ENCODE peak calls at places on chromosomes 5 and 9, in seven cellular contexts. X is OCI-LY7, Q is MM.1S, V is cardiac fibroblast, U is psoas muscle, T is BE2C, W is lower lobe of right lung. O is an unnamed sample.

GRCh38 chr9:34254141-34254913 is 74.7 kb downstream of the KIF24 start:
- DNase-seq in X (no peak), Q (no peak), V (peak; percentile 91), U (peak; percentile 72), T (peak; percentile 66), W (no peak), O (peak; percentile 45)

GRCh38 chr5:136034492-136034891 is 5.7 kb downstream of the TGFBI start:
- DNase-seq in X (peak; percentile 42), Q (no peak), V (no peak), U (no peak), T (no peak), W (no peak), O (no peak)

GRCh38 chr5:114789773-114790402 is 379.8 kb downstream of the TRIM36 start:
- DNase-seq in X (peak; percentile 32), Q (peak; percentile 38), V (peak; percentile 44), U (no peak), T (no peak), W (no peak), O (peak; percentile 2)

GRCh38 chr9:113533335-113534225 is 70.1 kb downstream of the RGS3 start:
- DNase-seq in X (no peak), Q (no peak), V (no peak), U (no peak), T (no peak), W (no peak), O (no peak)

GRCh38 chr5:31759925-31760324 is 121.0 kb downstream of the PDZD2 start:
- DNase-seq in X (no peak), Q (no peak), V (no peak), U (no peak), T (no peak), W (no peak), O (no peak)

GRCh38 chr5:6767481-6768063 is 54.3 kb downstream of the TENT4A start:
- DNase-seq in X (no peak), Q (no peak), V (no peak), U (peak; percentile 28), T (no peak), W (no peak), O (no peak)

GRCh38 chr9:83199240-83199639 is 136.3 kb upstream of the RASEF start:
- DNase-seq in X (no peak), Q (peak; percentile 24), V (peak; percentile 64), U (no peak), T (peak; percentile 74), W (no peak), O (peak; percentile 84)

GRCh38 chr5:108266235-108266634 is 115.7 kb downstream of the FBXL17 start:
- DNase-seq in X (no peak), Q (no peak), V (peak; percentile 38), U (no peak), T (no peak), W (no peak), O (no peak)

GRCh38 chr5:134446938-134447337 is 35.3 kb upstream of the CDKN2AIPNL start:
- DNase-seq in X (peak; percentile 54), Q (no peak), V (peak; percentile 33), U (no peak), T (no peak), W (no peak), O (no peak)

GRCh38 chr5:100623719-100624118 is 88.5 kb downstream of the FAM174A start:
- DNase-seq in X (peak; percentile 46), Q (peak; percentile 42), V (peak; percentile 65), U (no peak), T (no peak), W (no peak), O (peak; percentile 78)
- TF ChIP-seq CTCF in X (peak; percentile 80), Q (peak; percentile 55), V (peak; percentile 63), U (peak; percentile 45), T (peak; percentile 59), W (peak; percentile 47), O (peak; percentile 74)

DNA sequence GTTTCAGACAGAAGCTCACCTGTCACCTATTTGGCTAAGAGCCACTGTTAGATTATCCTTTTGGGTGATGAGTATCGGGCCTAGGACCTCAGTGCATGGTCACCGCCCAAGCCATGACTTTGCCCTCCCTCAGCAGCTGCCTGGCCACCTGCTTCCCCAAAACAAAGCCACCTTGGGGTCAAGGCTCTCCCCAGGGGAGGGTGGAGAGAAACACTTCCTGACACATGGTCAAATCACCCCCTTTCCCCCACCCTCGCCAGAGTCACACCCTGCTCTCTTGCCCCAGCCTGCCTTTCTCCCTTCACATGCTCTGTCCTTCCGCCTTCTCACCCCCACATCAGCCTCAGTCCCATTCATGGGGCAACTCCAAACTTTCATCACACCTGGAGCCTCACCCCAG is 1.7 kb upstream of the HBEGF start:
- DNase-seq in X (peak; percentile 57), Q (no peak), V (no peak), U (no peak), T (no peak), W (no peak), O (no peak)
- H3K4me3 ChIP-seq in X (peak overlapping the region; percentile 9), Q (no peak overlapping the region), V (no peak overlapping the region), U (no peak overlapping the region), T (no peak overlapping the region), W (no peak overlapping the region), O (no peak overlapping the region)

GRCh38 chr5:38845555-38846378 is at the start of gene OSMR:
- DNase-seq in X (no peak), Q (no peak), V (peak; percentile 99), U (peak; percentile 94), T (no peak), W (peak; percentile 93), O (peak; percentile 99)
- TF ChIP-seq CTCF in X (no peak), Q (no peak), V (no peak), U (no peak), T (no peak), W (no peak), O (no peak)

GRCh38 chr9:18294229-18294628 is 179.7 kb upstream of the ADAMTSL1 start:
- DNase-seq in X (no peak), Q (no peak), V (no peak), U (no peak), T (no peak), W (no peak), O (no peak)

GRCh38 chr9:18297532-18297872 is 176.5 kb upstream of the ADAMTSL1 start:
- DNase-seq in X (peak; percentile 6), Q (peak; percentile 49), V (no peak), U (no peak), T (no peak), W (no peak), O (peak; percentile 18)

GRCh38 chr9:18299449-18299848 is 174.5 kb upstream of the ADAMTSL1 start:
- DNase-seq in X (no peak), Q (no peak), V (no peak), U (no peak), T (no peak), W (no peak), O (no peak)

DNA sequence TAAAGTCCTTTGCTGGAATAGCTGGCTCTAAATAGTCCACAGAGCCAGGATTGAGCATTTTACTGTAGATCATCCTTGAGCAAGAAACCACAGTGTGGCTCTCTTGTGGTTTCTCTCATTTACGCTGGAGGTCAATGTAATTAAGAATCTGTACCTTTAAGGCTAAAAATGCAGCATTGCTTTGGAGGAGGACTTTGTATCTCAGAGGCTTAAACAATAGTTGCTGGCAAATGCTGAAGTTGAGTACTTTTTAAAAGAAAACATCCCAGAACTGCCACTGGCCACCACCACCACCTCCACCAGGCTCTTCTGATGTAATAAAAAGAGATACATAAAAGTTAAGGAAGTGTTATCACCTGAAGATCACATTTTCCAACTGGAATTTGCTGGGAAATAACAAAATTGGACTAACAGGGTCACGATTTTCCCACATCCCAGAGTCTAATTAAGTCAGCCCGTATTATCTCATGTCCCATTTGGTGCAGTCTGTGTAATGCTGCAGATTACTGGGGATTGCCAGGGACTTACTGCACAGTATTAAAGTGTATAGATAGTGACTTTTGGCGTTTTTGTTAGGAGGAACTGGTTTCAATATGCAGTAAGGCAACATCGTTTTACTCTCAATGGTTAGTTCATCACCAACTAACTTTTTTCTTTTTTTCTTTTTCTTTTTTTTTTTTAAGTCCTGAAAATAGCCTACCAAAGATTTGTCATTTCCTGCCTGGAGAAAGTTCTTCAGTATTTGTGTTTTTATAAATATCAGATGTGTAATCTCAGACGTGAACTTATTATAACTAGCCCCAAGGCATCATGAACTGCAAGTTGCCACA is 177.0 kb upstream of the ADAMTSL1 start:
- DNase-seq in X (no peak), Q (peak; percentile 18), V (peak; percentile 60), U (no peak), T (no peak), W (no peak), O (peak; percentile 28)
- H3K4me3 ChIP-seq in X (no peak overlapping the region), Q (peak overlapping the region; percentile 17), V (peak overlapping the region; percentile 34), U (no peak overlapping the region), T (no peak overlapping the region), W (no peak overlapping the region), O (peak overlapping the region; percentile 31)

GRCh38 chr9:128416014-128416413 is 4.6 kb upstream of the CERCAM start:
- DNase-seq in X (no peak), Q (no peak), V (no peak), U (no peak), T (no peak), W (no peak), O (no peak)

GRCh38 chr9:128416432-128417019 is 4.1 kb upstream of the CERCAM start:
- DNase-seq in X (peak; percentile 44), Q (no peak), V (no peak), U (no peak), T (no peak), W (no peak), O (no peak)

GRCh38 chr9:128414461-128414860 is 6.2 kb upstream of the CERCAM start:
- DNase-seq in X (no peak), Q (no peak), V (no peak), U (no peak), T (no peak), W (no peak), O (no peak)

GRCh38 chr9:128412120-128412790 is 8.4 kb upstream of the CERCAM start:
- DNase-seq in X (peak; percentile 67), Q (no peak), V (peak; percentile 37), U (peak; percentile 63), T (peak; percentile 87), W (peak; percentile 58), O (peak; percentile 45)

DNA sequence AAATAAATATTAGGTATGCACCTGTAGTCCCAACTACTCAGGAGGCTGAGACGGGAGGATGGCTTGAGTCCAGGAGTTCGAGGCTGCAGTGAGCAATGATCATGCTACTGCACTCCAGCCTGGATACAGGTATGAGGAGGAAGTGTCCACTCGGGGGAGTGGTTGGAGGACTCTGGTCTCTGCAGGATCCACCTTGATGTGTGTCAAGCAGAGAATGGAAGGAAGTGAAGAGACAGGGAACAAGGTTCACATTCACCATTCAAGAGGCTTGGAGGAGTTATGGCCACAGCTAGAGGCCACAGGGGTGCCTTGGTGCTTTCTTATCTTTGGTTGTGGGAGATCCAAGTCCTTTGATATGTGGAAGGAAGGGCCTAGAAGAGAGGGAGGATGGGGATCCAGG is 5.4 kb upstream of the CERCAM start:
- DNase-seq in X (no peak), Q (no peak), V (no peak), U (no peak), T (no peak), W (no peak), O (no peak)
- TF ChIP-seq CTCF in X (no peak), Q (no peak), V (no peak), U (no peak), T (no peak), W (no peak), O (no peak)

GRCh38 chr9:94281101-94281500 is 22.0 kb downstream of the ZNF169 start:
- DNase-seq in X (no peak), Q (no peak), V (no peak), U (no peak), T (no peak), W (no peak), O (no peak)
- H3K4me3 ChIP-seq in X (no peak overlapping the region), Q (no peak overlapping the region), V (no peak overlapping the region), U (no peak overlapping the region), T (no peak overlapping the region), W (no peak overlapping the region), O (no peak overlapping the region)

O was measured in choroid plexus epithelial cell.